ENCODE peak calls at places on chromosomes 2 and 18, in ten cellular contexts. Y is right cardiac atrium; S is stimulated activated CD8-positive, alpha-beta memory T cell treated with anti-CD3 and anti-CD28 coated beads, Interleukin-15, amount 100 ng/mL, for 4 hours; D is left cardiac atrium; B is HFF-Myc; F is HFFc6; H is GM13976; C is H4; I is fibroblast of lung; N is CD8-positive, alpha-beta T cell. U is an unnamed sample.
A peak's percentile ranks its signal among the peaks of the same experiment; 100 is the strongest.

GRCh38 chr18:37432796-37433195 is 132.8 kb downstream of the CELF4 start:
- DNase-seq in D (no peak), Y (no peak), F (no peak), I (no peak), B (no peak), S (no peak), H (no peak), C (no peak), N (no peak), U (no peak)

GRCh38 chr2:208040199-208041171 is 15.2 kb upstream of the PLEKHM3 start:
- DNase-seq in B (peak; percentile 52), N (peak; percentile 37), F (peak; percentile 76), C (peak; percentile 66), H (peak; percentile 64), Y (peak; percentile 83), D (peak; percentile 62), S (peak; percentile 25), I (peak; percentile 76), U (peak; percentile 86)

GRCh38 chr2:218354850-218355443 is 1.7 kb upstream of the CATIP start:
- DNase-seq in B (no peak), H (no peak), Y (no peak), C (no peak), F (no peak), D (no peak), N (no peak), S (no peak), I (no peak), U (no peak)

GRCh38 chr2:99348173-99348572 is 11.0 kb downstream of the EIF5B start:
- DNase-seq in H (peak; percentile 34), Y (no peak), S (no peak), N (no peak), I (no peak), B (no peak), F (no peak), D (no peak), C (no peak), U (no peak)

GRCh38 chr2:113910110-113910717 is 20.3 kb downstream of the ACTR3 start:
- DNase-seq in C (no peak), I (peak; percentile 51), B (no peak), N (peak; percentile 39), Y (no peak), H (no peak), S (peak; percentile 78), F (peak; percentile 13), D (no peak), U (peak; percentile 49)

GRCh38 chr18:65206551-65207260 is 544.1 kb upstream of the CDH7 start:
- DNase-seq in D (no peak), S (no peak), I (no peak), C (peak; percentile 22), H (no peak), B (no peak), Y (no peak), F (no peak), N (no peak), U (no peak)

GRCh38 chr18:48663931-48664847 is 125.4 kb downstream of the CTIF start:
- DNase-seq in S (no peak), F (no peak), D (peak; percentile 72), Y (peak; percentile 90), I (peak; percentile 41), C (no peak), H (peak; percentile 87), N (peak; percentile 39), B (no peak), U (peak; percentile 57)

GRCh38 chr2:217305882-217306281 is 446.0 kb upstream of the TNP1 start:
- DNase-seq in H (no peak), S (no peak), C (no peak), N (no peak), D (no peak), I (no peak), B (no peak), Y (no peak), F (no peak), U (no peak)

GRCh38 chr2:229445013-229445412 is 173.9 kb upstream of the PID1 start:
- DNase-seq in D (peak; percentile 68), S (no peak), F (peak; percentile 90), N (no peak), C (peak; percentile 90), H (no peak), B (peak; percentile 83), I (peak; percentile 98), Y (peak; percentile 71), U (peak; percentile 89)

GRCh38 chr18:14948163-14948540 is 200.2 kb downstream of the ANKRD30B start:
- DNase-seq in F (no peak), N (no peak), I (no peak), H (no peak), D (no peak), C (no peak), B (no peak), S (no peak), Y (no peak), U (no peak)

GRCh38 chr2:145027073-145027459 is 507.1 kb upstream of the ZEB2 start:
- DNase-seq in S (no peak), I (peak; percentile 59), Y (no peak), B (no peak), D (no peak), N (no peak), H (no peak), C (no peak), F (peak; percentile 67), U (peak; percentile 79)

GRCh38 chr2:232681527-232681926 is 15.6 kb upstream of the GIGYF2 start:
- DNase-seq in N (no peak), B (no peak), F (no peak), S (no peak), D (no peak), I (no peak), C (no peak), Y (no peak), H (no peak), U (no peak)

GRCh38 chr18:37565985-37566478 is 434 bp upstream of the CELF4 start:
- DNase-seq in C (peak; percentile 21), F (peak; percentile 22), H (peak; percentile 41), N (no peak), Y (peak; percentile 77), D (peak; percentile 68), I (peak; percentile 23), B (no peak), S (no peak), U (peak; percentile 57)